ENCODE peak calls at places on chromosomes 3 and 15, in six cellular contexts. J is foreskin fibroblast, X is A549, Y is mammary epithelial cell, M is cardiac muscle cell, H is HepG2. L is an unnamed sample.

GRCh38 chr3:38644662-38645053 is 4.8 kb downstream of the SCN5A start:
- DNase-seq in J (no peak), X (no peak), Y (no peak), M (no peak), H (no peak), L (no peak)

GRCh38 chr15:68469162-68470048 is 37.4 kb upstream of the ITGA11 start:
- DNase-seq in J (no peak), X (no peak), Y (no peak), M (no peak), H (no peak), L (peak)

GRCh38 chr3:12833226-12834161 is 7.9 kb downstream of the RPL32 start:
- DNase-seq in J (no peak), X (no peak), Y (no peak), M (no peak), H (no peak), L (no peak)

GRCh38 chr3:128488995-128489859 is 3.8 kb downstream of the GATA2 start:
- DNase-seq in J (no peak), X (no peak), Y (no peak), M (peak), H (peak), L (no peak)

GRCh38 chr3:146326875-146327543 is 76.1 kb upstream of the PLSCR4 start:
- DNase-seq in J (peak), X (peak), Y (peak), M (peak), H (peak), L (peak)

GRCh38 chr15:63826513-63826912 is 7.2 kb downstream of the HERC1 start:
- DNase-seq in J (peak), X (no peak), Y (no peak), M (peak), H (no peak), L (peak)

GRCh38 chr15:52805351-52806283 is 15.5 kb upstream of the ONECUT1 start:
- DNase-seq in J (no peak), X (no peak), Y (no peak), M (no peak), H (no peak), L (no peak)

GRCh38 chr15:90149609-90150340 is 47.5 kb upstream of the IDH2 start:
- DNase-seq in J (no peak), X (no peak), Y (no peak), M (no peak), H (no peak), L (no peak)

GRCh38 chr15:36323607-36324006 is 255.8 kb upstream of the CDIN1 start:
- DNase-seq in J (peak), X (no peak), Y (no peak), M (no peak), H (no peak), L (peak)

GRCh38 chr3:87810427-87810826 is 248.4 kb downstream of the CGGBP1 start:
- DNase-seq in J (no peak), X (no peak), Y (no peak), M (no peak), H (no peak), L (peak)

GRCh38 chr15:48415036-48415886 is 84.0 kb downstream of the DUT start:
- DNase-seq in J (peak), X (peak), Y (peak), M (no peak), H (peak), L (no peak)

DNA sequence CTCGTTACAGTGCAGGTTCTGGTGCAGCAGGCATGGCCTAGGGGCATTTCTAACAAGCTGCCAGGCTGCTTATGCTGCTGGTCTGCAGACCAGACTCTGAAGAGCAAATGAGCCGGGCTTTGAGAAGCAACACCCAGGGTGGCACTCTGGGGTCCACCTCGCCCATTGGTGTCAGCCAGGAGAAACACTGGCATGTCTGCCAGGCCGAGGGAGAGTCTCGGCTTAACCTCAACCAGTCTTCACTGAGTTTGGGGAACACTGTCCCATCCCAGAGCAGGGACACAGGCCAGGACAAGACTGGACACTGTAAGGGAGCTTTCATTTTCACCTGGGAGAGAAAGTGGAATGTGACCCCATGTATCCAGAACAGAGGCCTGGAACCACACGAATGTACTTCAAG is 93.4 kb downstream of the TOP2B start:
- DNase-seq in J (no peak), X (no peak), Y (no peak), M (no peak), H (no peak), L (no peak)
- TF ChIP-seq CTCF in J (no peak), X (no peak), Y (no peak), M (no peak), H (no peak), L (no peak)

GRCh38 chr3:150367771-150368170 is 40.3 kb upstream of the TSC22D2 start:
- DNase-seq in J (no peak), X (no peak), Y (no peak), M (no peak), H (no peak), L (no peak)
- H3K4me3 ChIP-seq in J (no peak), X (no peak), Y (no peak), M (no peak), H (no peak), L (no peak)

GRCh38 chr3:156676467-156677119 is 2.2 kb downstream of the TIPARP start:
- DNase-seq in J (no peak), X (peak), Y (peak), M (no peak), H (no peak), L (peak)

GRCh38 chr3:156675744-156676466 is 1.5 kb downstream of the TIPARP start:
- DNase-seq in J (peak), X (peak), Y (peak), M (peak), H (peak), L (peak)

GRCh38 chr3:156674046-156674910 is at the start of gene TIPARP:
- DNase-seq in J (peak), X (peak), Y (peak), M (peak), H (peak), L (peak)

GRCh38 chr3:156673732-156674045 is 701 bp upstream of the TIPARP start:
- DNase-seq in J (no peak), X (no peak), Y (no peak), M (no peak), H (no peak), L (no peak)

GRCh38 chr3:156674911-156675743 is 737 bp downstream of the TIPARP start:
- DNase-seq in J (no peak), X (peak), Y (peak), M (peak), H (no peak), L (peak)
- TF ChIP-seq CTCF in J (peak), X (peak), Y (peak), M (peak), H (peak), L (peak)

DNA sequence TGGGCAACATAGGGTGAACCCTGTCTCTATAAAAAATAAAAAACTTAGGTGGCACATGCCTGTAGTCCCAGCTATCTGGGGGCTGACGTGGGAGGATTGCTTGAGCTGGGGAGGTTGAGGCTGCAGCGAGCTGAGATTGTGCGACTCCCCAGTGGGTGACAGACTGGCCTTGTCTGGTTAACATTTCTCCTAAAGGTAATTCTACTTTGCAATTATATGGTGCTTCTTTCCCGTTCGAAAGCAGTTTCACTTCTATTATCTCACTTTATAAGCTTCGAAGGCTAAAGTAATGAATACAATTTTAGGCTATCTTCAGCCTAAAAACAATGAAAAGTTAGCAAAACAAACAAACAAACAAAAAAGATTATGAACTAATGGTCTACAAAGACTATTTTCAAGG is 35.3 kb downstream of the COMMD2 start:
- DNase-seq in J (no peak), X (no peak), Y (no peak), M (no peak), H (no peak), L (no peak)
- H3K4me3 ChIP-seq in J (no peak), X (no peak), Y (no peak), M (no peak), H (no peak), L (no peak)

DNA sequence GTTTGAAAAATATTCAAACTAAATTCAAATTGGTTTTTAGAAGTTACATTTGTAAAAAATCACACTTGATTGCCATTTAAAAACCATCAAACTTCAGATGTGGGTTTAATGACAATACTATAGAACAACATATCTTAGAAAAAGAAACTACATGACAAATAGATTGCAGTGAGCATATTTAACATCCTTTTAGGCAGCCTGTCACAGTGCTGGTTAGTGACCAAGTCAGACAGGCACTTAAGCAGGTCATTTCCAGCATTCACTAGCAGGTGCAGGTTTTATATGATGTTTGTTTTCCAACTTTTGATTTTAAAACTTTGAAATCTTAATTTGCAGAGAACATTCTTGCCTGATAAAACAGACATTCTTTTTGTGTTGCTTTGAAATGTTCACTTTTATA is 115.7 kb downstream of the MBNL1 start:
- DNase-seq in J (no peak), X (no peak), Y (no peak), M (no peak), H (no peak), L (no peak)
- TF ChIP-seq CTCF in J (no peak), X (no peak), Y (no peak), M (no peak), H (no peak), L (no peak)

GRCh38 chr15:33068007-33068441 is 126.5 kb downstream of the FMN1 start:
- DNase-seq in J (peak), X (peak), Y (peak), M (no peak), H (peak), L (peak)
- H3K4me3 ChIP-seq in J (peak), X (peak), Y (peak), M (no peak), H (peak), L (no peak)

GRCh38 chr15:69607101-69607500 is 154.5 kb downstream of the RPLP1 start:
- DNase-seq in J (no peak), X (no peak), Y (no peak), M (no peak), H (no peak), L (no peak)

GRCh38 chr15:69602921-69603320 is 150.3 kb downstream of the RPLP1 start:
- DNase-seq in J (no peak), X (no peak), Y (no peak), M (no peak), H (no peak), L (no peak)

GRCh38 chr15:69603369-69604049 is 150.9 kb downstream of the RPLP1 start:
- DNase-seq in J (no peak), X (no peak), Y (no peak), M (no peak), H (no peak), L (no peak)

GRCh38 chr15:69602095-69602494 is 149.5 kb downstream of the RPLP1 start:
- DNase-seq in J (no peak), X (no peak), Y (no peak), M (no peak), H (no peak), L (no peak)

GRCh38 chr15:69604050-69604378 is 151.4 kb downstream of the RPLP1 start:
- DNase-seq in J (no peak), X (no peak), Y (peak), M (no peak), H (peak), L (no peak)
- TF ChIP-seq CTCF in J (no peak), X (peak), Y (peak), M (no peak), H (peak), L (no peak)

GRCh38 chr3:55661141-55661540 is 174.0 kb upstream of the WNT5A start:
- DNase-seq in J (no peak), X (no peak), Y (no peak), M (no peak), H (no peak), L (no peak)
- H3K4me3 ChIP-seq in J (no peak), X (no peak), Y (no peak), M (no peak), H (no peak), L (no peak)

DNA sequence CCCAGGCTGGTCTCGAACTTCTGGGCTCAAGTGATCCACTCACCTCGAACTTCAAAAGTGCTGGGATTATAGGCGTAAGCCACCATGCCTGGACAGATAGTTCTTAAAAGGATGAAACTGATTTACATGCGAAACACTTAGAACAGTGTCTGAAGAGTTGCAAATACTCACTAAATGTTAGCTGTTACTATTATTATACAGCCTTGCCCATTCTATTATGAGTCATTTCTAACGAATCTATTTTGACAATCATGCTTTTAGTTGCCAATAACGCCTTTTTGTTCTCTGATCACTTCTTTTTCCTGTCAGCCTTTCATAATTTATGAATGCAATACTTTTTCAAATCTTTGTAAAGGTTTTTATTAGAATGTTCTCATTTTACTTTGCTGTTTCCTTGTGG is 112.7 kb downstream of the SNRK start:
- DNase-seq in J (no peak), X (no peak), Y (no peak), M (no peak), H (no peak), L (no peak)
- TF ChIP-seq CTCF in J (no peak), X (no peak), Y (no peak), M (no peak), H (no peak), L (no peak)

GRCh38 chr3:196688349-196688748 is 23.7 kb downstream of the CEP19 start:
- DNase-seq in J (peak), X (no peak), Y (peak), M (no peak), H (no peak), L (peak)

GRCh38 chr3:196686436-196686835 is 25.6 kb downstream of the CEP19 start:
- DNase-seq in J (no peak), X (no peak), Y (no peak), M (no peak), H (no peak), L (no peak)

GRCh38 chr3:196689941-196690660 is 21.9 kb downstream of the CEP19 start:
- DNase-seq in J (no peak), X (no peak), Y (no peak), M (no peak), H (no peak), L (no peak)

GRCh38 chr3:196684548-196685407 is 27.3 kb downstream of the CEP19 start:
- DNase-seq in J (no peak), X (peak), Y (peak), M (peak), H (peak), L (peak)
- H3K4me3 ChIP-seq in J (no peak), X (no peak), Y (no peak), M (no peak), H (peak), L (no peak)

L was measured in astrocyte of the spinal cord.